ENCODE peak calls at places on chromosomes 13 and 19, in four cellular contexts. B is Right ventricle myocardium superior, R is neural crest cell, Q is choroid plexus epithelial cell. G is an unnamed sample.

GRCh38 chr19:16133818-16134217 is 9.7 kb upstream of the HSH2D start:
- DNase-seq in B (no peak), R (no peak), Q (no peak), G (no peak)

GRCh38 chr19:9836021-9836420 is 903 bp downstream of the PIN1 start:
- DNase-seq in B (peak), R (no peak), Q (peak), G (no peak)

GRCh38 chr13:94914829-94915228 is 202.5 kb upstream of the SOX21 start:
- DNase-seq in B (no peak), R (no peak), Q (no peak), G (no peak)

GRCh38 chr13:44713793-44714469 is 137.8 kb upstream of the TSC22D1 start:
- DNase-seq in B (no peak), R (no peak), Q (peak), G (no peak)

GRCh38 chr19:53275480-53275879 is 8.0 kb upstream of the VN1R4 start:
- DNase-seq in B (no peak), R (no peak), Q (no peak), G (no peak)

GRCh38 chr13:45851171-45851889 is at the start of gene SIAH3:
- DNase-seq in B (no peak), R (no peak), Q (peak), G (no peak)

GRCh38 chr13:72754111-72754510 is 26.4 kb downstream of the BORA start:
- DNase-seq in B (no peak), R (no peak), Q (no peak), G (no peak)

GRCh38 chr13:73303858-73304257 is 245.1 kb downstream of the KLF5 start:
- DNase-seq in B (no peak), R (no peak), Q (peak), G (no peak)

GRCh38 chr13:110915874-110916670 is 1.2 kb upstream of the ANKRD10 start:
- DNase-seq in B (no peak), R (no peak), Q (peak), G (no peak)

GRCh38 chr19:2650515-2650914 is 52.0 kb downstream of the GNG7 start:
- DNase-seq in B (peak), R (no peak), Q (no peak), G (no peak)

GRCh38 chr13:52022355-52022754 is 2.1 kb upstream of the UTP14C start:
- DNase-seq in B (no peak), R (no peak), Q (no peak), G (no peak)

GRCh38 chr19:4369888-4370260 is 26.5 kb downstream of the MPND start:
- DNase-seq in B (peak), R (peak), Q (peak), G (no peak)

GRCh38 chr13:91726666-91727065 is 328.2 kb downstream of the GPC5 start:
- DNase-seq in B (no peak), R (no peak), Q (no peak), G (no peak)

GRCh38 chr19:16851031-16851712 is 22.0 kb downstream of the SIN3B start:
- DNase-seq in B (no peak), R (no peak), Q (peak), G (no peak)

GRCh38 chr19:53195265-53195879 is 2.2 kb upstream of the ZNF665 start:
- DNase-seq in B (peak), R (peak), Q (peak), G (no peak)

GRCh38 chr19:19661675-19662251 is 1.7 kb downstream of the ATP13A1 start:
- DNase-seq in B (peak), R (no peak), Q (no peak), G (peak)

GRCh38 chr19:4759388-4760284 is 31.9 kb upstream of the FEM1A start:
- DNase-seq in B (peak), R (peak), Q (peak), G (peak)

GRCh38 chr19:32824136-32824835 is 45.3 kb downstream of the SLC7A9 start:
- DNase-seq in B (no peak), R (no peak), Q (no peak), G (no peak)

GRCh38 chr19:10033614-10034013 is 20.3 kb downstream of the RDH8 start:
- DNase-seq in B (no peak), R (no peak), Q (no peak), G (no peak)

GRCh38 chr19:10292789-10293636 is 3.3 kb downstream of the ICAM5 start:
- DNase-seq in B (no peak), R (no peak), Q (no peak), G (peak)

GRCh38 chr13:80313668-80314278 is 27.2 kb downstream of the SPRY2 start:
- DNase-seq in B (no peak), R (no peak), Q (no peak), G (no peak)

GRCh38 chr13:73767747-73768315 is 366.4 kb downstream of the KLF12 start:
- DNase-seq in B (no peak), R (peak), Q (no peak), G (no peak)

GRCh38 chr13:30292325-30292724 is 15.0 kb downstream of the KATNAL1 start:
- DNase-seq in B (no peak), R (no peak), Q (no peak), G (no peak)

GRCh38 chr13:99258946-99259345 is 767 bp upstream of the GPR18 start:
- DNase-seq in B (no peak), R (no peak), Q (no peak), G (no peak)

GRCh38 chr19:57560049-57560491 is 407 bp upstream of the ZNF550 start:
- DNase-seq in B (peak), R (no peak), Q (peak), G (peak)

GRCh38 chr19:45311640-45312039 is 11.0 kb downstream of the CKM start:
- DNase-seq in B (peak), R (no peak), Q (no peak), G (no peak)

GRCh38 chr13:39232401-39232980 is 194.2 kb downstream of the NHLRC3 start:
- DNase-seq in B (no peak), R (no peak), Q (no peak), G (no peak)

GRCh38 chr13:76667551-76667950 is 218.7 kb downstream of the KCTD12 start:
- DNase-seq in B (no peak), R (no peak), Q (peak), G (no peak)

GRCh38 chr13:37395544-37395943 is 203.0 kb downstream of the POSTN start:
- DNase-seq in B (no peak), R (no peak), Q (no peak), G (peak)

GRCh38 chr13:74132768-74133656 is 1.2 kb downstream of the KLF12 start:
- DNase-seq in B (peak), R (peak), Q (peak), G (peak)

GRCh38 chr13:75437582-75438318 is 44.2 kb downstream of the TBC1D4 start:
- DNase-seq in B (no peak), R (no peak), Q (peak), G (no peak)

GRCh38 chr13:44734204-44734707 is 158.1 kb upstream of the TSC22D1 start:
- DNase-seq in B (peak), R (no peak), Q (peak), G (no peak)

G was measured in Right ventricle myocardium inferior.